ENCODE peak calls at places on chromosomes 2 and 18, in four cellular contexts. L, J, P and C are unnamed samples.

GRCh38 chr2:241103176-241103595 is 1.1 kb upstream of the MTERF4 start:
- DNase-seq in L (no peak), J (no peak), P (no peak), C (no peak)

GRCh38 chr2:178908810-178909209 is 101.6 kb upstream of the TTN start:
- DNase-seq in L (no peak), J (no peak), P (no peak), C (no peak)

GRCh38 chr2:43854671-43855070 is 15.9 kb downstream of the ABCG8 start:
- DNase-seq in L (no peak), J (no peak), P (no peak), C (no peak)

GRCh38 chr2:237885931-237886701 is 26.7 kb downstream of the RAMP1 start:
- DNase-seq in L (no peak), J (no peak), P (no peak), C (no peak)

GRCh38 chr2:25960396-25960795 is 21.9 kb downstream of the KIF3C start:
- DNase-seq in L (no peak), J (no peak), P (no peak), C (no peak)

GRCh38 chr2:205681836-205682238 is 464 bp upstream of the NRP2 start:
- DNase-seq in L (peak), J (no peak), P (no peak), C (no peak)

GRCh38 chr18:67845035-67845434 is 328.5 kb upstream of the DSEL start:
- DNase-seq in L (no peak), J (no peak), P (no peak), C (no peak)

GRCh38 chr2:173223880-173224279 is 130.8 kb upstream of the CDCA7 start:
- DNase-seq in L (no peak), J (no peak), P (peak), C (no peak)

GRCh38 chr2:62284980-62285379 is 89.1 kb downstream of the B3GNT2 start:
- DNase-seq in L (no peak), J (no peak), P (no peak), C (no peak)

GRCh38 chr2:95388091-95388692 is 14.3 kb upstream of the FAHD2A start:
- DNase-seq in L (no peak), J (no peak), P (no peak), C (no peak)

GRCh38 chr18:36066001-36066400 is 1.4 kb downstream of the RPRD1A start:
- DNase-seq in L (no peak), J (no peak), P (peak), C (no peak)

GRCh38 chr2:24420373-24420772 is 60.0 kb upstream of the ITSN2 start:
- DNase-seq in L (no peak), J (no peak), P (no peak), C (no peak)

GRCh38 chr2:84257871-84258270 is 201.2 kb downstream of the SUCLG1 start:
- DNase-seq in L (no peak), J (no peak), P (no peak), C (peak)

GRCh38 chr18:79522451-79523220 is 126.9 kb downstream of the NFATC1 start:
- DNase-seq in L (no peak), J (no peak), P (no peak), C (no peak)

GRCh38 chr2:221705478-221705877 is 133.4 kb upstream of the EPHA4 start:
- DNase-seq in L (no peak), J (no peak), P (no peak), C (no peak)

GRCh38 chr18:57629399-57629798 is 7.8 kb upstream of the NARS1 start:
- DNase-seq in L (no peak), J (no peak), P (no peak), C (no peak)

GRCh38 chr2:37767051-37767450 is 95.6 kb upstream of the CDC42EP3 start:
- DNase-seq in L (no peak), J (no peak), P (no peak), C (no peak)

GRCh38 chr2:199556886-199557285 is 99.1 kb upstream of the SATB2 start:
- DNase-seq in L (no peak), J (no peak), P (no peak), C (no peak)

GRCh38 chr2:116148361-116148760 is 1666.1 kb upstream of the DDX18 start:
- DNase-seq in L (no peak), J (no peak), P (no peak), C (no peak)

GRCh38 chr2:84493494-84493893 is 22.8 kb upstream of the DNAH6 start:
- DNase-seq in L (no peak), J (no peak), P (no peak), C (no peak)

GRCh38 chr2:767440-767839 is 90.2 kb upstream of the TMEM18 start:
- DNase-seq in L (no peak), J (no peak), P (no peak), C (no peak)

GRCh38 chr2:119208791-119209203 is 14.8 kb upstream of the STEAP3 start:
- DNase-seq in L (no peak), J (no peak), P (no peak), C (no peak)

GRCh38 chr2:199329466-199329865 is 128.3 kb downstream of the SATB2 start:
- DNase-seq in L (no peak), J (no peak), P (no peak), C (no peak)

GRCh38 chr2:165698621-165698946 is 95.5 kb downstream of the GALNT3 start:
- DNase-seq in L (peak), J (peak), P (peak), C (peak)

GRCh38 chr2:3692375-3692774 is 11.0 kb upstream of the DCDC2C start:
- DNase-seq in L (peak), J (no peak), P (peak), C (peak)

GRCh38 chr2:25936889-25937545 is 45.3 kb downstream of the KIF3C start:
- DNase-seq in L (no peak), J (no peak), P (no peak), C (no peak)

GRCh38 chr2:143026411-143027054 is 102.7 kb upstream of the ARHGAP15 start:
- DNase-seq in L (no peak), J (peak), P (no peak), C (no peak)

GRCh38 chr2:97983698-97984097 is 12.1 kb downstream of the TMEM131 start:
- DNase-seq in L (no peak), J (no peak), P (no peak), C (no peak)

GRCh38 chr2:178397002-178397605 is 53.9 kb downstream of the PRKRA start:
- DNase-seq in L (peak), J (no peak), P (peak), C (peak)

GRCh38 chr18:8662574-8663255 is 42.6 kb upstream of the MTCL1 start:
- DNase-seq in L (no peak), J (peak), P (no peak), C (no peak)

GRCh38 chr2:67571785-67572718 is 174.9 kb downstream of the ETAA1 start:
- DNase-seq in L (no peak), J (no peak), P (no peak), C (no peak)

GRCh38 chr18:11674119-11674518 is 14.9 kb upstream of the GNAL start:
- DNase-seq in L (no peak), J (no peak), P (no peak), C (no peak)

GRCh38 chr18:31746396-31746795 is 14.3 kb downstream of the SLC25A52 start:
- DNase-seq in L (no peak), J (no peak), P (no peak), C (no peak)

GRCh38 chr2:195488567-195488966 is 168.5 kb upstream of the SLC39A10 start:
- DNase-seq in L (no peak), J (no peak), P (no peak), C (no peak)

GRCh38 chr18:35142270-35142605 is 98.6 kb upstream of the ZNF397 start:
- DNase-seq in L (no peak), J (no peak), P (no peak), C (no peak)

GRCh38 chr2:38922389-38922788 is 32.7 kb downstream of the ARHGEF33 start:
- DNase-seq in L (no peak), J (no peak), P (no peak), C (peak)

DNA sequence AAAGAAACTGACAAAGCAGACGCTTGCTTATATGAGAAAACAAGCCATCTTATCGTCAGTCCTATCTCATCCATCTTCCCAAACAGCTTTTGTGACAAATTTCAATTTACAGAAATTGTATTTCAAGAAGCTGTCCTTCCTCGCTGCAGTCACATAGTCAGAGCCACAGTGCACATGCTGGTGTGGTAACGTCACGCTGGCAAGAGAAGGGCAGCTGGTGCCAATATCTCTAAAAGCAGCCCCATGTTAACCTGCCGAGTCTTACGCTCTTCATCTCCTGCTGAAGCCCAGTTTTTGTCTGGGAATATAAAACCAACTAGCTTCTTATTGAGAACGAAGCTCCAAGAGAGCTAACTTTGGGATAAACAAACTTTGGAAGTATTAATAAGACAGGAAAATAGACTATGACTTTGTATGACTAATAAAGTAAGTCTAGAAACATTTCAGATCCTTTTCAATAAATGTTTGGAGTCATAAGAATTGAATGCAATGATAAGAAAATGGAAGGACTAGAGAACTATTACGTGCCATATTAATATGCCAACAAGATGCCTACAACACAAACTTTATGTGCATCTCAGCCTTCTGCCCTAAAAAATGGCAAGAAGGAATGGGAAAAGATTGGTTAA is 75.0 kb upstream of the TFCP2L1 start:
- DNase-seq in L (no peak), J (no peak), P (no peak), C (no peak)
- TF ChIP-seq ELF4 in L (no peak), J (no peak), P (no peak), C (no peak)

GRCh38 chr2:10126627-10127026 is 4.1 kb downstream of the RRM2 start:
- DNase-seq in L (no peak), J (no peak), P (no peak), C (no peak)
- TF ChIP-seq ELF4 in L (no peak), J (no peak), P (no peak), C (no peak)

DNA sequence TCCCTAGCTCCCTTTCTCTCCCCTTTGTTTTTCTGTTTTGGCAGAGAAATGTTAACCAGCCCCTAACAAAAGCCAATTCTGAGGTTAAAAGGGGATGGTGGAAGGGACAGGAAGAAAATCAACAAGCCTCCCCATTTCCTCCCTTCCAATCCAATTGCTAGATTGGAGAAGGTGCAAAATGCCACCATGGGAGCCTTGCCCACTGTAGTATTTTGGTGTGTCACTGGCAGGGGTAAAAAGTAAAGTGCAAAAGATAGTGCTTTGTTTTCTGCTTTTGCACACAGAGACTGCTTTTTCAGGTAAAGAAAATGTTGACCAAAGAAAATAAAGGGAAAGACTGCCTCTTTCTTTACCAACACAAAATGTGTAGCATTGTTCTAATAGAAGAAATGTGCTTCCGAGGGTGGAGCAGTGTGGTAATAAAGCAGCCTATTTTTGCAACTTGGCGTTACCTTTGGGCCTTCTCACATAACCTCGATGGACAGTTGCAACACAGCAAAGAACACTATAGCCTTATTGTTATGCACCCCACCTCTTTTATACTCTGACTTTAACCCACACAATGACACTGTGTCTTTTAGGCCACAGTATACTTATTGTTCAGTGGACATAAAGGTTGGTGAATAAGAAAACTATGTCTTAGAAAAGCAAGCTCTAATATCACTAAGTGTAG is 861.8 kb downstream of the BCL11A start:
- DNase-seq in L (no peak), J (no peak), P (no peak), C (peak)
- TF ChIP-seq ELF4 in L (no peak), J (no peak), P (no peak), C (no peak)

DNA sequence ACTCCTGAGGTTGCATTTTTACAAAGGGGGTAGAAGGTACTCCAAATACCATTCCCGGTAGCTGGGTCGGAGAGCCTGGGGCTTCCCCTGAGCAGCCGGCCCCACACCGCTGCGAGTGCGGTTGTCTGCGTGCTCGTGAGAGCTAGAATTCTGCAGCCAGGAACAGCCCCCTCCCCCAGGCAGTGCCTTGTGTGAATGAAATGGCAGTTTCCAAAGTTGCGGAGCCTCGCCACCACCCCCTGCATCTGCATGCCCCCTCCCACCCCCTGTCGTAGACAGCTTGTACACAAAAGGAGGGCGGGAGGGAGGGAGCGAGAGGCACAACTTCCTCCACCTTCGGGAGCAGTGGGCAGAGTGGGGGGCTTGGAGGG is 1.1 kb downstream of the MYCN start:
- DNase-seq in L (peak), J (peak), P (no peak), C (no peak)
- TF ChIP-seq ELF4 in L (no peak), J (no peak), P (no peak), C (no peak)

GRCh38 chr2:8526403-8526696 is 155.5 kb upstream of the ID2 start:
- DNase-seq in L (no peak), J (no peak), P (no peak), C (no peak)

GRCh38 chr2:8524823-8525222 is 157.0 kb upstream of the ID2 start:
- DNase-seq in L (no peak), J (no peak), P (no peak), C (no peak)

GRCh38 chr2:8527031-8527430 is 154.8 kb upstream of the ID2 start:
- DNase-seq in L (no peak), J (no peak), P (no peak), C (no peak)

GRCh38 chr2:8525236-8525581 is 156.6 kb upstream of the ID2 start:
- DNase-seq in L (no peak), J (no peak), P (no peak), C (no peak)

GRCh38 chr2:8525582-8526402 is 156.1 kb upstream of the ID2 start:
- DNase-seq in L (peak), J (peak), P (peak), C (peak)
- TF ChIP-seq ELF4 in L (no peak), J (no peak), P (no peak), C (peak)

GRCh38 chr2:86170449-86170848 is 24.8 kb downstream of the IMMT start:
- DNase-seq in L (no peak), J (no peak), P (no peak), C (no peak)
- TF ChIP-seq ELF4 in L (no peak), J (no peak), P (no peak), C (no peak)

GRCh38 chr2:154664248-154664647 is 34.2 kb upstream of the KCNJ3 start:
- DNase-seq in L (no peak), J (no peak), P (no peak), C (no peak)
- TF ChIP-seq ELF4 in L (no peak), J (no peak), P (no peak), C (no peak)

GRCh38 chr2:40281021-40281940 is 170.6 kb downstream of the SLC8A1 start:
- DNase-seq in L (no peak), J (no peak), P (no peak), C (no peak)
- TF ChIP-seq ELF4 in L (no peak), J (no peak), P (no peak), C (no peak)